ENCODE peak calls at places on chromosomes 16 and 17, in six cellular contexts. P is stimulated activated naive CD8-positive, alpha-beta T cell treated with anti-CD3 and anti-CD28 coated beads, Interleukin-15, Interleukin-2, amounts not matched to agents 100 U/mL and 50 U/mL, for 24 hours; O is tibial nerve; I is endodermal cell; Z is lower leg skin; H is stimulated activated CD4-positive, alpha-beta T cell treated with anti-CD3 and anti-CD28 coated beads, TNF-alpha, amount 100 ng/mL, for 24 hours. R is an unnamed sample.

GRCh38 chr17:78763561-78763960 is 18.5 kb downstream of the CYTH1 start:
- DNase-seq in H (no peak), O (no peak), P (no peak), I (no peak), Z (no peak), R (no peak)

GRCh38 chr17:29588561-29589411 is 662 bp downstream of the GIT1 start:
- DNase-seq in I (peak), Z (peak), O (no peak), P (peak), H (no peak), R (peak)

GRCh38 chr17:80283116-80283852 is 22.6 kb downstream of the RNF213 start:
- DNase-seq in P (no peak), H (no peak), I (no peak), O (no peak), Z (no peak), R (no peak)

GRCh38 chr17:35175638-35176415 is 18.4 kb downstream of the SLC35G3 start:
- DNase-seq in O (no peak), H (no peak), P (no peak), Z (no peak), I (no peak), R (no peak)

GRCh38 chr16:74438492-74438979 is 17.3 kb upstream of the CLEC18B start:
- DNase-seq in O (no peak), H (no peak), P (no peak), I (no peak), Z (no peak), R (no peak)

GRCh38 chr17:31788956-31789355 is 70.1 kb downstream of the COPRS start:
- DNase-seq in H (no peak), P (no peak), O (no peak), Z (no peak), I (no peak), R (no peak)

GRCh38 chr17:42422412-42422957 is 571 bp downstream of the CAVIN1 start:
- DNase-seq in Z (no peak), P (peak), O (no peak), I (peak), H (no peak), R (no peak)

GRCh38 chr17:52885882-52886281 is 727.4 kb upstream of the CA10 start:
- DNase-seq in O (no peak), P (no peak), Z (no peak), H (no peak), I (peak), R (no peak)

GRCh38 chr17:2892305-2892971 is 96.2 kb downstream of the RAP1GAP2 start:
- DNase-seq in I (peak), P (no peak), Z (no peak), H (no peak), O (no peak), R (no peak)

GRCh38 chr17:19263621-19264010 is 26.4 kb downstream of the EPN2 start:
- DNase-seq in P (no peak), Z (no peak), H (no peak), I (no peak), O (no peak), R (no peak)

GRCh38 chr16:30094541-30095165 is 1.4 kb downstream of the YPEL3 start:
- DNase-seq in Z (no peak), I (no peak), P (no peak), H (no peak), O (no peak), R (no peak)

GRCh38 chr17:80441133-80441578 is 26.2 kb downstream of the ENDOV start:
- DNase-seq in I (peak), O (no peak), H (no peak), P (peak), Z (no peak), R (peak)

GRCh38 chr16:87850009-87851006 is 19.0 kb downstream of the SLC7A5 start:
- DNase-seq in O (no peak), Z (no peak), P (peak), I (peak), H (peak), R (peak)

GRCh38 chr16:86939609-86940008 is 361.3 kb downstream of the FOXL1 start:
- DNase-seq in I (no peak), P (no peak), Z (no peak), O (no peak), H (no peak), R (no peak)

R was measured in HuH-7.